ENCODE peak calls at places on chromosome 20, in seven cellular contexts. F is breast epithelium; I is CD8-positive, alpha-beta T cell; P is testis; Z is heart right ventricle; E is prostate gland; B is A549. Y is an unnamed sample. For H3K9me3, the result is how much of the 10 kb centered on the place peaks cover.

GRCh38 chr20:48676795-48677447 is 150.9 kb downstream of the PREX1 start:
- DNase-seq in P (no peak), B (no peak), E (no peak), Z (no peak), F (no peak), I (no peak), Y (no peak)

GRCh38 chr20:17223553-17223952 is 3.3 kb upstream of the PCSK2 start:
- DNase-seq in I (no peak), B (no peak), E (no peak), Z (no peak), F (no peak), P (no peak), Y (no peak)

GRCh38 chr20:8932192-8933150 is 136.4 kb upstream of the PLCB4 start:
- DNase-seq in P (no peak), F (no peak), Z (peak), B (peak), E (no peak), I (no peak), Y (no peak)

GRCh38 chr20:47535088-47535487 is 33.4 kb downstream of the NCOA3 start:
- DNase-seq in Z (no peak), F (no peak), P (no peak), B (no peak), E (no peak), I (no peak), Y (peak)

GRCh38 chr20:45012682-45013302 is 46.5 kb downstream of the STK4 start:
- DNase-seq in Z (no peak), E (no peak), P (no peak), F (no peak), B (no peak), I (no peak), Y (no peak)

GRCh38 chr20:4113996-4114603 is 98.7 kb upstream of the RNF24 start:
- DNase-seq in Z (no peak), P (no peak), F (no peak), E (no peak), B (no peak), I (no peak), Y (peak)

GRCh38 chr20:60371456-60371855 is 413.2 kb downstream of the CDH26 start:
- DNase-seq in P (no peak), F (no peak), E (no peak), Z (no peak), I (no peak), B (no peak), Y (no peak)

GRCh38 chr20:8361008-8361652 is 229.1 kb downstream of the PLCB1 start:
- DNase-seq in B (no peak), I (no peak), P (no peak), Z (no peak), F (no peak), E (no peak), Y (no peak)

GRCh38 chr20:31781945-31782344 is 37.2 kb upstream of the MYLK2 start:
- DNase-seq in F (no peak), Z (no peak), B (no peak), E (no peak), I (no peak), P (no peak), Y (no peak)

GRCh38 chr20:59120491-59120890 is 43.1 kb upstream of the ZNF831 start:
- DNase-seq in F (no peak), P (no peak), B (no peak), I (peak), E (no peak), Z (no peak), Y (no peak)

GRCh38 chr20:63737940-63738686 is 1.5 kb upstream of the SLC2A4RG start:
- DNase-seq in P (no peak), I (peak), B (no peak), Z (no peak), F (no peak), E (no peak), Y (no peak)

GRCh38 chr20:58772786-58773185 is 77.9 kb downstream of the GNAS-AS1 start:
- DNase-seq in B (no peak), I (no peak), E (no peak), F (no peak), Z (no peak), P (no peak), Y (no peak)

GRCh38 chr20:1953616-1954015 is 40.2 kb downstream of the PDYN start:
- DNase-seq in I (no peak), Z (no peak), E (no peak), F (peak), B (no peak), P (no peak), Y (no peak)

GRCh38 chr20:9359561-9360308 is 154.7 kb upstream of the LAMP5 start:
- DNase-seq in Z (peak), P (peak), B (peak), I (no peak), E (peak), F (no peak), Y (peak)

GRCh38 chr20:63789836-63790571 is 41.1 kb downstream of the ZBTB46 start:
- DNase-seq in P (no peak), Z (no peak), F (no peak), E (no peak), B (no peak), I (no peak), Y (no peak)

GRCh38 chr20:36461600-36462439 is 79.5 kb upstream of the MYL9 start:
- DNase-seq in Z (peak), B (no peak), E (peak), F (peak), P (peak), I (peak), Y (peak)

GRCh38 chr20:990293-990959 is 11.7 kb downstream of the RSPO4 start:
- DNase-seq in F (no peak), B (no peak), I (no peak), P (no peak), E (no peak), Z (no peak), Y (no peak)

GRCh38 chr20:61253264-61253639 is 1.2 kb downstream of the CDH4 start:
- DNase-seq in Z (no peak), I (no peak), B (peak), E (no peak), F (no peak), P (no peak), Y (no peak)

GRCh38 chr20:588476-588875 is 21.6 kb downstream of the TCF15 start:
- DNase-seq in Z (no peak), I (no peak), P (no peak), B (no peak), F (no peak), E (no peak), Y (no peak)

GRCh38 chr20:13681248-13682125 is 42.8 kb upstream of the TASP1 start:
- DNase-seq in E (no peak), B (peak), F (no peak), P (no peak), Z (no peak), I (no peak), Y (no peak)

GRCh38 chr20:23515250-23515939 is 24.5 kb downstream of the CST8 start:
- DNase-seq in I (no peak), P (no peak), B (no peak), F (no peak), E (no peak), Z (no peak), Y (no peak)

GRCh38 chr20:63895886-63896135 is 885 bp downstream of the DNAJC5 start:
- DNase-seq in F (no peak), E (no peak), B (no peak), Z (no peak), I (no peak), P (no peak), Y (no peak)

GRCh38 chr20:49470922-49471321 is 11.5 kb downstream of the KCNB1 start:
- DNase-seq in P (no peak), B (no peak), F (no peak), Z (no peak), I (no peak), E (no peak), Y (no peak)

GRCh38 chr20:17859616-17860232 is 108.9 kb downstream of the SNX5 start:
- DNase-seq in P (no peak), E (no peak), Z (peak), I (peak), F (no peak), B (no peak), Y (no peak)

GRCh38 chr20:20463933-20464374 is 96.0 kb downstream of the INSM1 start:
- DNase-seq in E (no peak), F (no peak), B (no peak), P (no peak), Z (no peak), I (no peak), Y (no peak)

DNA sequence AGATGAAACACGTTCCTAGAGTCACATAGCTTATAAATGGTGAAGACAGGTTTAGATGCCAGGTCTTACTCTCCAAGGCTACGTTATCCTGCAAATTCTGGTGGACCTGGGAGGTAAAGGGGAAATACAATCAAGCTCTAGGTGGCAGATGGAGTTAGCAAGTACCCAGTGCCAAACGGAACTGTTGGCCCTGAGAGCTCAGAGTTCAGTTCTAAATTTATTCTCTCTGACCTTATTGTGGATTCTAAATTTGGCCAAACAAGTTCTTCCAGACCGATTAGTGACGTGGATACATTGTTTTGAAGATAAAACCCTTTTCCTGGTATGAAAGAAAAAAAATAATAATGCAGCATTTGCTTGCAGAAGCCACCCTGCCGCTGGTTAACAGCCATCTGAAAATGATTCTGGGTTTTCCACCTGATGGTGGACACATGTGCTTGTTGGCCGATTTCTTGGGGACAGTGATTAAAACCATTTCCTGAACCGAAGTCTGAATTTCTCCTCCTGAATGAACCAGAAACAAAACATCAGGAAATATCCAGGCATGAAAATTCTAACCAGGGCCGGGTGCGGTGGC is 32.5 kb downstream of the RIPOR3 start:
- DNase-seq in F (no peak), B (no peak), I (no peak), P (peak), E (no peak), Z (peak), Y (no peak)
- TF ChIP-seq CTCF in F (no peak), B (no peak), I (no peak), P (no peak), E (peak), Z (no peak), Y (no peak)

GRCh38 chr20:21706345-21707195 is 1.1 kb downstream of the PAX1 start:
- DNase-seq in Z (no peak), P (no peak), I (no peak), B (no peak), E (no peak), F (no peak), Y (no peak)
- H3K9me3 ChIP-seq in Z (under half), P (under half), I (under half), B (under half), E (under half), F (under half), Y (under half)

GRCh38 chr20:18909254-18909653 is 95.7 kb downstream of the SCP2D1 start:
- DNase-seq in I (no peak), E (no peak), Z (no peak), B (no peak), P (no peak), F (no peak), Y (no peak)
- TF ChIP-seq CTCF in I (no peak), E (no peak), Z (no peak), B (no peak), P (no peak), F (no peak), Y (no peak)

DNA sequence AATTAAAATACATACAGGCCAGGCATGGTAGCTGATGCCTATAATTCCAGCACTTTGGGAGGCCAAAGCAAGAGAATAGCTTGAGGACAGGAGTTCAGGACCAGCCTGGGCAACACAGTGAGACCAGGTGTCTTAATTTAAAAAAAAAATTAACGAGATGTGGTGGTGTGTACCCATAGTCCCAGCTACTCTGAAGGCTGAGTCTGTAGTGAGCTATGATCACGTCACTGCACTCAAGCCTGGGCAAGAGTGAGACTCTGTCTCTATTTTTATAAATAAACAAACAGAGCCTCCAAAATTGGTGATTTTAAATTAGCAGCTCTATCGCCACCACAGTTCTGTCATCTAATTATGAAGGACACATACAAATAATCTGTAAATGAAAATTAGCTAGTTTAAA is 37.9 kb downstream of the ABHD12 start:
- DNase-seq in I (no peak), F (no peak), Z (no peak), E (no peak), P (no peak), B (no peak), Y (no peak)
- H3K9me3 ChIP-seq in I (under half), F (under half), Z (under half), E (under half), P (under half), B (under half), Y (under half)

DNA sequence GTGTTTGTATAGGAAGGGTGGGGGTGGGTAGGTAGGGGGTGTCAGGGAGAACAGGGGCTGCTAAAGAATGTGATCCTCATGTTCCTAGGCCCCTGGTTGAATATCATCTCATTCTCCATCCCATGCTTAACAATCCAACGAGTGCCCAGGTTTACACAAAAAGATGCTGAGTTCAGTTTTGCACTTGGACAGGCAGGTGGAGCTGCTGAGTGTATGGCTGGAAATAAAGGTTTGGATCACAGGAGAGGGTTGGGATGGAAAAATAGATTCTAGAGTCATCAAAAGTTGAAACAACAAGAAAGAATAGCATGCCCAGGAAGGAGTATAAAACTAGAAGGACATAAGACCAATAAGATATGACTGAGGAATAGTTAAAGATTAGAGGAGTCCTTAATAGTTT is 14.2 kb downstream of the CHD6 start:
- DNase-seq in P (no peak), Z (no peak), F (no peak), E (no peak), B (no peak), I (no peak), Y (no peak)
- TF ChIP-seq CTCF in P (no peak), Z (no peak), F (no peak), E (no peak), B (peak), I (no peak), Y (peak)